ENCODE peak calls at places on chromosome 15, in eight cellular contexts. H is endothelial cell of umbilical vein, K is fibroblast of lung, V is SK-N-SH, M is GM23248, U is trophoblast cell, Z is GM12878, D is keratinocyte. G is an unnamed sample. For H3K27me3, the result is how much of the 10 kb centered on the place peaks cover.

GRCh38 chr15:63077952-63078351 is 35.4 kb downstream of the TPM1 start:
- DNase-seq in H (no peak), Z (no peak), M (no peak), D (no peak), V (no peak), U (no peak), K (no peak), G (no peak)

GRCh38 chr15:49380912-49381311 is 42.1 kb upstream of the FGF7 start:
- DNase-seq in V (no peak), D (no peak), U (peak), Z (no peak), M (no peak), K (no peak), H (no peak), G (no peak)

GRCh38 chr15:65286069-65286703 is 497 bp downstream of the PARP16 start:
- DNase-seq in H (peak), M (peak), V (no peak), K (peak), D (no peak), U (peak), Z (no peak), G (peak)

GRCh38 chr15:69616558-69616957 is 163.9 kb downstream of the RPLP1 start:
- DNase-seq in V (no peak), M (no peak), D (no peak), Z (no peak), U (peak), K (no peak), H (no peak), G (no peak)

GRCh38 chr15:69996842-69997478 is 100.8 kb downstream of the TLE3 start:
- DNase-seq in H (no peak), Z (no peak), M (no peak), D (no peak), V (no peak), K (no peak), U (no peak), G (no peak)

GRCh38 chr15:65409284-65409631 is 13.5 kb downstream of the IGDCC4 start:
- DNase-seq in K (peak), Z (no peak), V (no peak), U (no peak), H (no peak), M (peak), D (no peak), G (no peak)

GRCh38 chr15:61038910-61039309 is 190.2 kb downstream of the RORA start:
- DNase-seq in U (no peak), D (no peak), M (no peak), H (no peak), V (no peak), Z (no peak), K (no peak), G (no peak)

GRCh38 chr15:100141304-100142080 is 200.3 kb downstream of the ADAMTS17 start:
- DNase-seq in D (no peak), Z (no peak), K (no peak), U (no peak), H (no peak), V (peak), M (no peak), G (no peak)

GRCh38 chr15:68658151-68658550 is 79.4 kb downstream of the CORO2B start:
- DNase-seq in M (no peak), H (no peak), Z (no peak), V (no peak), K (no peak), U (no peak), D (no peak), G (no peak)

GRCh38 chr15:62854420-62855084 is 188.0 kb upstream of the TPM1 start:
- DNase-seq in M (no peak), H (no peak), Z (no peak), V (no peak), D (no peak), K (no peak), U (no peak), G (no peak)

GRCh38 chr15:92109485-92109884 is 256.0 kb downstream of the SLCO3A1 start:
- DNase-seq in V (no peak), Z (no peak), U (no peak), M (no peak), K (no peak), H (no peak), D (no peak), G (no peak)

GRCh38 chr15:66905954-66906353 is 159.4 kb upstream of the SMAD3 start:
- DNase-seq in V (no peak), D (no peak), Z (no peak), M (no peak), U (no peak), K (no peak), H (no peak), G (no peak)

GRCh38 chr15:66909381-66909890 is 156.0 kb upstream of the SMAD3 start:
- DNase-seq in D (no peak), Z (no peak), H (no peak), K (no peak), M (no peak), U (no peak), V (no peak), G (no peak)

GRCh38 chr15:66908503-66909095 is 156.8 kb upstream of the SMAD3 start:
- DNase-seq in H (no peak), K (no peak), M (peak), U (no peak), V (no peak), Z (no peak), D (no peak), G (no peak)

GRCh38 chr15:66906660-66907059 is 158.7 kb upstream of the SMAD3 start:
- DNase-seq in U (no peak), D (no peak), V (no peak), Z (no peak), M (no peak), K (no peak), H (no peak), G (no peak)

DNA sequence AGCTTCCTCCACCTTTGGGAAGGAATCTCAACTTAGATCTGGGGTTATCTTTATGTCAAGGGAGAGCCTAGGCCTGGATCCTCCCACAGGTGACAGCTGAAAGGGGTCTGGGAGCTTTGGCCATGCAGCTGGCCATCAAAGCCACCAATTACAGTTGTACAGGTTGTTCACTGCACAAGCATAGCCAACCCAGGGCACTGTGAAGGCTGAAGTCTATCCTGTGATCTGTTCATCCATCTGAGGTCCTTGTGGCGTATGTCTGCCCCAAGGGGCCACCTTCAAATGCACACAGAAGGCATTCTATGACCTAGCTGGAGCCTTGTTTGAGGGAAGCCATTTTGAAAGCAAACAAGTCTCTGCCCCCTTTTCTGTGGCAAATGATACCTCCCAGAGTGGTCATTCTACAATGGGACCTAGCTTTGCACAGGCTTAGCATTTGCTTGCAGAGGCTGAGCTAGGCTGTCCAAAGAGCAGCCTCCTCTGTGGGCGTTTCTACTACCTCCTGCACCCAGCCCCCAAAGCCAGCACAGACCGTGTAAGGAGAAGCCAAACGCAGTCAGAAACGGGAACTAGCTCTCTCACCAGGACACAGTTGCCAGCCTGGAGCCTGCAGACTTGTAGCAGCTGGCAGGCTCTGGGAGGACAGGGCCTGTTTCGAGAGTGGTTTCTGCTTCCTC is 157.4 kb upstream of the SMAD3 start:
- DNase-seq in U (no peak), D (no peak), M (peak), V (no peak), H (no peak), Z (peak), K (no peak), G (peak)
- H3K27me3 ChIP-seq in U (under half), D (under half), M (under half), V (under half), H (under half), Z (under half), K (under half), G (under half)

DNA sequence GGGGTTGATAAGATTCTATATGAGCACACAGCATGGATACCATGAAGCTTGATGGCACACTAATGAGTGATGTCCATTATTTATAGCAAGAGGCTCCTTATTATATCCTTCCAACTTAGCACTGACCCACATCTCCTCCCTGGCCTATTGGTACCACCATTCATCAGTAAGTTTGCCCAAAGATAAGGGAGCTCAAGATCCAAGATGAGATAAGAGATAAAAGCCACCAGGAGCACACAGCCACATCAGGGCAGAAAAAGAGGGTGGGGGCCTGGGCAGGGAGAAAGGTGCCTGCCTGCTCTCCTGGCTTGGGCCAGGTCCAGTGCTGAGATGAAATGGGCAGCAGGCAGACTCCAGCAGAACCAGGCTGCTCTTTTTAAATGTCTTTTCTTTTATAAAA is 4.4 kb upstream of the PPP1R14D start:
- DNase-seq in M (no peak), U (peak), Z (no peak), D (no peak), H (no peak), V (no peak), K (no peak), G (no peak)
- H2AFZ ChIP-seq in M (no peak), U (no peak), Z (no peak), D (no peak), H (no peak), V (no peak), K (no peak), G (no peak)

DNA sequence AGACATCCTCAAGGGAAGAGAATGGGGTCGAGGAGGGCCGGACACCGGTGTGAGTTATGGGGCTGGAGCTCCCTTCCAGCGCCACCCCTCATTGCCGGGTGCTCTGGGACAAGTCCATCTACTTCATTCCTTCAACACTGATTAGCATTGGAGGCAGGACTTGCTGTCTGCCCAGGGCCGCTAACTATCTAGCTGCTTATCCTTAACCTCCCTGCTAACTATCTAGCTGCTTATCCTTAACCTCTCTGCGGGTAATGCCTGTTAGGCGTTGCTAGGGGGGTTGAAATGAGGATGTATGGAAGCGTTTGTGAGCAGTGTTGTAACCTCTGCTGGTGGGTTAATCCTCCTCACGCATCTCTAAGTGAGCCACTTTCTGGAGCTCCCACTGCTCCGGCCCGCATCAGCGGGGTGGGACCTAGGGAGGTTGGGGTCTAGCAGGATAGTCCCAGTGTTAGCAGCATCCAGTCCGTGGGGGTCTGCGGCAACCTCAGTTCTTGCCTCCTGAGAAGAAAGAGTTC is 10.9 kb upstream of the CHAC1 start:
- DNase-seq in M (peak), Z (no peak), H (no peak), K (no peak), V (no peak), U (no peak), D (no peak), G (no peak)
- H3K27me3 ChIP-seq in M (under half), Z (under half), H (under half), K (under half), V (under half), U (under half), D (under half), G (under half)

DNA sequence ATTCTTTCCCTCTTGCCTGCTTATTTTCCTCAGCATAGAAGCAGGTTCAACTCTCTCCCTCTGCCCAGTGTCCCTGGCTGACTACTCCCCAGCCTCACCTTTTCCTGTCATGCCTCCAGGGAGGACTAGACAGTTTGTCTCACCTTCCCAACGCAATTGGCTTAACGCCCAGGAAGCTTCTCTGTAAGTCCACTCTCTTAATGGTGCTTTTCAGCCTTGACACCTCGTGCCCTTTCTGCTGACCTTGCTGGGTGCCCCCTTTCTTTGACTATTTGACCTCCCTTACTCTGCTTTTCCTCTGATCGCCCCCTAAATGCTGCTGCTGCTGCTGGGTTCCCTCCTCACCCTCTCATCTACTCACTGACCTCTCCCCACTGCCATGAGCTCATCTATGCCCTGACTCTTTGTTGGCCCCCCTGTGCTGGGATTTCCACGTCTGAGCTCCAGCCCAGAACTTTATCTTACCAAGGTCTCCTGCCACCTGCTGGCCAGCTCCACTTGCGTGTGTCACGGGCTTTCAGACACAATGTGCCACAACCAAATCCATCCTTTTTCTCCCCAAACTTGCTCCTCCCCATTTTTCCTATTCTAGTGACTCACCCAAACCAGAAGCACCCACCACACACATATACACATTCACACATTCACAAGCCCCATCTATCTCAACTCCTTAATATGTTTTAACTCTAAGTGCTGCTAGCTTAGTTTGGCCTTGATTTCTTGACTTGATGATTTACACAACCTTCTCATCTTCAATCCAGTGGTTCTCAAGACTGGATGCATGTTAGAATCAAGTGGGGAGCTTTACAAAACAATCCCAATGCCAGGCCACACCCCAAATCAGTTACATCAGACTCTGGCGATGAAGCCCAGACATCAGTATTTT is 16.6 kb downstream of the EPB42 start:
- DNase-seq in U (peak), Z (no peak), V (peak), H (peak), M (peak), D (no peak), K (peak), G (peak)
- H2AFZ ChIP-seq in U (no peak), Z (no peak), V (no peak), H (no peak), M (no peak), D (no peak), K (no peak), G (no peak)

GRCh38 chr15:60001642-60002527 is 2.2 kb upstream of the FOXB1 start:
- DNase-seq in K (no peak), U (no peak), Z (no peak), M (no peak), D (no peak), V (peak), H (no peak), G (no peak)
- H3K27me3 ChIP-seq in K (half or more), U (half or more), Z (half or more), M (half or more), D (half or more), V (half or more), H (half or more), G (under half)

GRCh38 chr15:38674440-38674839 is 109.8 kb upstream of the RASGRP1 start:
- DNase-seq in M (no peak), H (no peak), U (no peak), K (no peak), V (no peak), Z (no peak), D (no peak), G (no peak)
- H2AFZ ChIP-seq in M (no peak), H (no peak), U (no peak), K (no peak), V (no peak), Z (no peak), D (no peak), G (no peak)

GRCh38 chr15:96052572-96053038 is 277.9 kb upstream of the NR2F2 start:
- DNase-seq in V (no peak), H (no peak), Z (no peak), K (no peak), D (no peak), M (no peak), U (no peak), G (no peak)
- H3K27me3 ChIP-seq in V (under half), H (under half), Z (under half), K (under half), D (under half), M (under half), U (under half), G (under half)

GRCh38 chr15:71812966-71813722 is 2.8 kb downstream of the NR2E3 start:
- DNase-seq in H (no peak), V (no peak), K (no peak), M (peak), Z (no peak), D (no peak), U (no peak), G (no peak)
- H2AFZ ChIP-seq in H (no peak), V (no peak), K (no peak), M (no peak), Z (no peak), D (no peak), U (no peak), G (no peak)